ENCODE peak calls at places on chromosomes 13 and 19, in six cellular contexts. B, E, W, J, Q and A are unnamed samples. For H3K4me1, the result is how much of the 10 kb centered on the place peaks cover.

GRCh38 chr19:7196721-7197168 is 97.5 kb downstream of the INSR start:
- DNase-seq in B (no peak), E (no peak), W (peak), J (peak), Q (no peak), A (no peak)

GRCh38 chr13:106036870-106037269 is 498.6 kb downstream of the EFNB2 start:
- DNase-seq in B (no peak), E (peak), W (no peak), J (no peak), Q (no peak), A (peak)

GRCh38 chr19:35521124-35521743 is 6.9 kb downstream of the SBSN start:
- DNase-seq in B (no peak), E (no peak), W (no peak), J (no peak), Q (no peak), A (no peak)

GRCh38 chr13:40452741-40453665 is 213.4 kb downstream of the FOXO1 start:
- DNase-seq in B (no peak), E (no peak), W (no peak), J (peak), Q (no peak), A (no peak)

GRCh38 chr19:33671211-33671610 is 49.5 kb downstream of the CHST8 start:
- DNase-seq in B (no peak), E (no peak), W (no peak), J (no peak), Q (no peak), A (no peak)

GRCh38 chr13:19794552-19795143 is 11.9 kb upstream of the PSPC1 start:
- DNase-seq in B (no peak), E (no peak), W (no peak), J (no peak), Q (no peak), A (peak)

GRCh38 chr13:19069684-19070397 is 111.8 kb downstream of the TUBA3C start:
- DNase-seq in B (no peak), E (no peak), W (no peak), J (no peak), Q (no peak), A (no peak)

GRCh38 chr13:100561599-100562204 is 26.9 kb downstream of the GGACT start:
- DNase-seq in B (no peak), E (no peak), W (no peak), J (no peak), Q (no peak), A (no peak)

GRCh38 chr13:44718467-44718866 is 142.3 kb upstream of the TSC22D1 start:
- DNase-seq in B (no peak), E (no peak), W (no peak), J (no peak), Q (no peak), A (peak)

GRCh38 chr13:107275945-107276614 is 708.1 kb upstream of the ARGLU1 start:
- DNase-seq in B (no peak), E (no peak), W (no peak), J (peak), Q (peak), A (no peak)

GRCh38 chr13:66624302-66624701 is 605.8 kb downstream of the PCDH9 start:
- DNase-seq in B (no peak), E (no peak), W (no peak), J (no peak), Q (no peak), A (no peak)

GRCh38 chr13:51924756-51925544 is 63.2 kb downstream of the CCDC70 start:
- DNase-seq in B (no peak), E (no peak), W (no peak), J (no peak), Q (no peak), A (no peak)

GRCh38 chr19:10986301-10987127 is 25.7 kb downstream of the SMARCA4 start:
- DNase-seq in B (no peak), E (no peak), W (no peak), J (no peak), Q (no peak), A (no peak)

GRCh38 chr19:45451850-45452387 is 15.9 kb upstream of the FOSB start:
- DNase-seq in B (no peak), E (no peak), W (no peak), J (no peak), Q (no peak), A (no peak)

GRCh38 chr19:39078436-39079200 is 5.5 kb upstream of the ACP7 start:
- DNase-seq in B (no peak), E (no peak), W (no peak), J (peak), Q (peak), A (no peak)

GRCh38 chr19:48254529-48254970 is 1.2 kb downstream of the CARD8 start:
- DNase-seq in B (no peak), E (no peak), W (no peak), J (no peak), Q (no peak), A (no peak)
- H3K27ac ChIP-seq in B (no peak), E (peak), W (peak), J (no peak), Q (peak), A (no peak)

GRCh38 chr13:98261165-98261672 is 84.2 kb upstream of the RNF113B start:
- DNase-seq in B (no peak), E (no peak), W (no peak), J (no peak), Q (no peak), A (no peak)
- H3K4me1 ChIP-seq in B (under half), E (under half), W (under half), J (under half), Q (under half), A (under half)

DNA sequence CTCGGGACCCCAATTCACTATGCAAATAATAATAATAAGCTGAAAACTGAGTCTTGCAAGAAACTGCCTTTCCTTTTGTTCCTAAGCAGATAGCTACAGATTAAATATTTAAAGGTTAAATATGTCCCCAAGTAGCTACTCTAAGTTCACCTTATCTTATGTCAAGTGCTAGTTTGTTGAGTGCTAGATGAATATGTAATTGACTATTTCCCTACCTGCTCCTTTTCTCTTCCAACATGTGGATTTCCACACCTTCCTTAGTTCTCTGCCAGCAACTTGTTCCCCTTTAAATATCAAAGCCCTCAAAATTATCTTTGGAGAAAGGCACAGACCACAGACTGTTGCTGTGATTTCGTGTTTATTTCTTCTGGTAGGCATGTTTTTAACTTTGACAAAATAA is 709.2 kb upstream of the SLITRK1 start:
- DNase-seq in B (no peak), E (no peak), W (no peak), J (no peak), Q (no peak), A (no peak)
- H3K27ac ChIP-seq in B (no peak), E (no peak), W (no peak), J (no peak), Q (no peak), A (no peak)

GRCh38 chr19:29012457-29012856 is 200.5 kb downstream of the UQCRFS1 start:
- DNase-seq in B (no peak), E (no peak), W (no peak), J (no peak), Q (no peak), A (no peak)
- H3K4me1 ChIP-seq in B (under half), E (under half), W (under half), J (under half), Q (under half), A (under half)

GRCh38 chr19:18392936-18393335 is 4.5 kb downstream of the LRRC25 start:
- DNase-seq in B (no peak), E (no peak), W (no peak), J (no peak), Q (no peak), A (no peak)
- H3K27ac ChIP-seq in B (no peak), E (peak), W (peak), J (no peak), Q (no peak), A (no peak)

GRCh38 chr19:1272423-1273262 is 2.7 kb upstream of the FAM174C start:
- DNase-seq in B (no peak), E (no peak), W (no peak), J (no peak), Q (no peak), A (no peak)
- H3K4me1 ChIP-seq in B (under half), E (half or more), W (half or more), J (under half), Q (under half), A (under half)